ENCODE peak calls at places on chromosomes 2 and 18, in seven cellular contexts. One of them, this sample, is unnamed.

GRCh38 chr18:8264861-8265411 is 344.3 kb upstream of the RAB12 start:
- DNase-seq in HFFc6: peak; percentile 6
- DNase-seq in left cardiac atrium: no peak
- DNase-seq in non-pigmented ciliary epithelial cell: no peak
- DNase-seq in activated B cell treated with CpG ODN at 0.5 μM for 24 hours: no peak
- DNase-seq in NCI-H460: no peak
- DNase-seq in activated CD4-positive, alpha-beta T cell treated with anti-CD3 and anti-CD28 coated beads for 24 hours: no peak
- DNase-seq in this sample: no peak

GRCh38 chr2:15142069-15142689 is 419.0 kb downstream of the NBAS start:
- DNase-seq in HFFc6: no peak
- DNase-seq in left cardiac atrium: no peak
- DNase-seq in activated B cell treated with CpG ODN at 0.5 μM for 24 hours: peak; percentile 22
- DNase-seq in NCI-H460: no peak
- DNase-seq in non-pigmented ciliary epithelial cell: no peak
- DNase-seq in activated CD4-positive, alpha-beta T cell treated with anti-CD3 and anti-CD28 coated beads for 24 hours: peak; percentile 47
- DNase-seq in this sample: no peak

GRCh38 chr18:31791817-31792579 is 31.3 kb upstream of the SLC25A52 start:
- DNase-seq in non-pigmented ciliary epithelial cell: no peak
- DNase-seq in HFFc6: no peak
- DNase-seq in NCI-H460: no peak
- DNase-seq in left cardiac atrium: no peak
- DNase-seq in activated B cell treated with CpG ODN at 0.5 μM for 24 hours: no peak
- DNase-seq in activated CD4-positive, alpha-beta T cell treated with anti-CD3 and anti-CD28 coated beads for 24 hours: no peak
- DNase-seq in this sample: no peak

GRCh38 chr2:8149011-8149410 is 532.8 kb upstream of the ID2 start:
- DNase-seq in non-pigmented ciliary epithelial cell: no peak
- DNase-seq in left cardiac atrium: no peak
- DNase-seq in activated B cell treated with CpG ODN at 0.5 μM for 24 hours: no peak
- DNase-seq in HFFc6: no peak
- DNase-seq in activated CD4-positive, alpha-beta T cell treated with anti-CD3 and anti-CD28 coated beads for 24 hours: no peak
- DNase-seq in NCI-H460: no peak
- DNase-seq in this sample: no peak

GRCh38 chr2:219510512-219511135 is 3.7 kb upstream of the ASIC4 start:
- DNase-seq in non-pigmented ciliary epithelial cell: no peak
- DNase-seq in activated CD4-positive, alpha-beta T cell treated with anti-CD3 and anti-CD28 coated beads for 24 hours: no peak
- DNase-seq in left cardiac atrium: no peak
- DNase-seq in HFFc6: no peak
- DNase-seq in activated B cell treated with CpG ODN at 0.5 μM for 24 hours: no peak
- DNase-seq in NCI-H460: no peak
- DNase-seq in this sample: no peak

GRCh38 chr18:13558790-13559189 is 167.6 kb downstream of the FAM210A start:
- DNase-seq in NCI-H460: no peak
- DNase-seq in activated CD4-positive, alpha-beta T cell treated with anti-CD3 and anti-CD28 coated beads for 24 hours: no peak
- DNase-seq in left cardiac atrium: no peak
- DNase-seq in HFFc6: no peak
- DNase-seq in non-pigmented ciliary epithelial cell: no peak
- DNase-seq in activated B cell treated with CpG ODN at 0.5 μM for 24 hours: no peak
- DNase-seq in this sample: no peak

GRCh38 chr2:113274427-113274826 is 4.3 kb downstream of the PAX8 start:
- DNase-seq in activated CD4-positive, alpha-beta T cell treated with anti-CD3 and anti-CD28 coated beads for 24 hours: no peak
- DNase-seq in left cardiac atrium: no peak
- DNase-seq in activated B cell treated with CpG ODN at 0.5 μM for 24 hours: no peak
- DNase-seq in non-pigmented ciliary epithelial cell: no peak
- DNase-seq in HFFc6: no peak
- DNase-seq in NCI-H460: no peak
- DNase-seq in this sample: no peak

GRCh38 chr2:238379096-238379810 is 47.5 kb upstream of the ASB1 start:
- DNase-seq in activated CD4-positive, alpha-beta T cell treated with anti-CD3 and anti-CD28 coated beads for 24 hours: no peak
- DNase-seq in HFFc6: no peak
- DNase-seq in non-pigmented ciliary epithelial cell: peak; percentile 64
- DNase-seq in activated B cell treated with CpG ODN at 0.5 μM for 24 hours: no peak
- DNase-seq in left cardiac atrium: no peak
- DNase-seq in NCI-H460: no peak
- DNase-seq in this sample: no peak

GRCh38 chr18:44716697-44717163 is 36.0 kb downstream of the SETBP1 start:
- DNase-seq in non-pigmented ciliary epithelial cell: no peak
- DNase-seq in activated B cell treated with CpG ODN at 0.5 μM for 24 hours: no peak
- DNase-seq in NCI-H460: no peak
- DNase-seq in HFFc6: no peak
- DNase-seq in left cardiac atrium: no peak
- DNase-seq in activated CD4-positive, alpha-beta T cell treated with anti-CD3 and anti-CD28 coated beads for 24 hours: no peak
- DNase-seq in this sample: no peak

GRCh38 chr2:128584296-128584900 is 265.7 kb upstream of the HS6ST1 start:
- DNase-seq in HFFc6: peak; percentile 58
- DNase-seq in left cardiac atrium: no peak
- DNase-seq in activated CD4-positive, alpha-beta T cell treated with anti-CD3 and anti-CD28 coated beads for 24 hours: no peak
- DNase-seq in activated B cell treated with CpG ODN at 0.5 μM for 24 hours: no peak
- DNase-seq in non-pigmented ciliary epithelial cell: peak; percentile 75
- DNase-seq in NCI-H460: no peak
- DNase-seq in this sample: peak; percentile 69

GRCh38 chr2:101273045-101273444 is 20.4 kb downstream of the CNOT11 start:
- DNase-seq in activated B cell treated with CpG ODN at 0.5 μM for 24 hours: no peak
- DNase-seq in NCI-H460: no peak
- DNase-seq in activated CD4-positive, alpha-beta T cell treated with anti-CD3 and anti-CD28 coated beads for 24 hours: no peak
- DNase-seq in left cardiac atrium: no peak
- DNase-seq in non-pigmented ciliary epithelial cell: no peak
- DNase-seq in HFFc6: no peak
- DNase-seq in this sample: no peak

GRCh38 chr2:37295469-37296073 is 29.1 kb downstream of the PRKD3 start:
- DNase-seq in HFFc6: no peak
- DNase-seq in non-pigmented ciliary epithelial cell: no peak
- DNase-seq in activated CD4-positive, alpha-beta T cell treated with anti-CD3 and anti-CD28 coated beads for 24 hours: no peak
- DNase-seq in NCI-H460: no peak
- DNase-seq in left cardiac atrium: no peak
- DNase-seq in activated B cell treated with CpG ODN at 0.5 μM for 24 hours: no peak
- DNase-seq in this sample: no peak

GRCh38 chr2:127877626-127878025 is 8.1 kb downstream of the AMMECR1L start:
- DNase-seq in HFFc6: no peak
- DNase-seq in left cardiac atrium: no peak
- DNase-seq in non-pigmented ciliary epithelial cell: no peak
- DNase-seq in NCI-H460: no peak
- DNase-seq in activated B cell treated with CpG ODN at 0.5 μM for 24 hours: no peak
- DNase-seq in activated CD4-positive, alpha-beta T cell treated with anti-CD3 and anti-CD28 coated beads for 24 hours: no peak
- DNase-seq in this sample: no peak

This sample was measured in AG04450.